ENCODE peak calls at places on chromosomes 1 and 21, in five cellular contexts. One of them, this sample, is unnamed.

GRCh38 chr1:178609015-178609414 is 96.1 kb downstream of the TEX35 start:
- DNase-seq in AG04450: peak
- DNase-seq in globus pallidus: no peak
- DNase-seq in memory B cell: no peak
- DNase-seq in stimulated activated CD4-positive, alpha-beta T cell treated with anti-CD3 and anti-CD28 coated beads, Interleukin-12 subunit alpha, Interleukin-12 subunit beta, amount 100 ng/mL, for 4 hours: no peak
- DNase-seq in this sample: no peak

GRCh38 chr1:193472838-193473398 is 286.5 kb upstream of the B3GALT2 start:
- DNase-seq in stimulated activated CD4-positive, alpha-beta T cell treated with anti-CD3 and anti-CD28 coated beads, Interleukin-12 subunit alpha, Interleukin-12 subunit beta, amount 100 ng/mL, for 4 hours: no peak
- DNase-seq in memory B cell: no peak
- DNase-seq in globus pallidus: no peak
- DNase-seq in AG04450: no peak
- DNase-seq in this sample: no peak

GRCh38 chr1:241343956-241344355 is 13.0 kb downstream of the RGS7 start:
- DNase-seq in stimulated activated CD4-positive, alpha-beta T cell treated with anti-CD3 and anti-CD28 coated beads, Interleukin-12 subunit alpha, Interleukin-12 subunit beta, amount 100 ng/mL, for 4 hours: no peak
- DNase-seq in memory B cell: no peak
- DNase-seq in AG04450: no peak
- DNase-seq in globus pallidus: no peak
- DNase-seq in this sample: no peak

GRCh38 chr21:45378258-45378966 is 26.6 kb upstream of the COL18A1 start:
- DNase-seq in memory B cell: no peak
- DNase-seq in globus pallidus: no peak
- DNase-seq in stimulated activated CD4-positive, alpha-beta T cell treated with anti-CD3 and anti-CD28 coated beads, Interleukin-12 subunit alpha, Interleukin-12 subunit beta, amount 100 ng/mL, for 4 hours: no peak
- DNase-seq in AG04450: peak
- DNase-seq in this sample: no peak

GRCh38 chr1:4549933-4550332 is 104.5 kb upstream of the AJAP1 start:
- DNase-seq in stimulated activated CD4-positive, alpha-beta T cell treated with anti-CD3 and anti-CD28 coated beads, Interleukin-12 subunit alpha, Interleukin-12 subunit beta, amount 100 ng/mL, for 4 hours: no peak
- DNase-seq in globus pallidus: no peak
- DNase-seq in memory B cell: no peak
- DNase-seq in AG04450: no peak
- DNase-seq in this sample: no peak

GRCh38 chr1:230328342-230329015 is 97.7 kb downstream of the PGBD5 start:
- DNase-seq in AG04450: no peak
- DNase-seq in memory B cell: no peak
- DNase-seq in globus pallidus: no peak
- DNase-seq in stimulated activated CD4-positive, alpha-beta T cell treated with anti-CD3 and anti-CD28 coated beads, Interleukin-12 subunit alpha, Interleukin-12 subunit beta, amount 100 ng/mL, for 4 hours: no peak
- DNase-seq in this sample: no peak

GRCh38 chr1:171180671-171181070 is 4.4 kb upstream of the FMO2 start:
- DNase-seq in AG04450: no peak
- DNase-seq in stimulated activated CD4-positive, alpha-beta T cell treated with anti-CD3 and anti-CD28 coated beads, Interleukin-12 subunit alpha, Interleukin-12 subunit beta, amount 100 ng/mL, for 4 hours: no peak
- DNase-seq in memory B cell: no peak
- DNase-seq in globus pallidus: no peak
- DNase-seq in this sample: no peak

GRCh38 chr1:46684670-46685069 is 13.0 kb downstream of the TEX38 start:
- DNase-seq in stimulated activated CD4-positive, alpha-beta T cell treated with anti-CD3 and anti-CD28 coated beads, Interleukin-12 subunit alpha, Interleukin-12 subunit beta, amount 100 ng/mL, for 4 hours: no peak
- DNase-seq in globus pallidus: no peak
- DNase-seq in AG04450: no peak
- DNase-seq in memory B cell: no peak
- DNase-seq in this sample: no peak

GRCh38 chr21:34129971-34130597 is 56.7 kb downstream of the MRPS6 start:
- DNase-seq in globus pallidus: peak
- DNase-seq in stimulated activated CD4-positive, alpha-beta T cell treated with anti-CD3 and anti-CD28 coated beads, Interleukin-12 subunit alpha, Interleukin-12 subunit beta, amount 100 ng/mL, for 4 hours: no peak
- DNase-seq in AG04450: no peak
- DNase-seq in memory B cell: no peak
- DNase-seq in this sample: no peak

GRCh38 chr1:158311066-158311465 is 20.3 kb downstream of the CD1B start:
- DNase-seq in AG04450: no peak
- DNase-seq in globus pallidus: no peak
- DNase-seq in stimulated activated CD4-positive, alpha-beta T cell treated with anti-CD3 and anti-CD28 coated beads, Interleukin-12 subunit alpha, Interleukin-12 subunit beta, amount 100 ng/mL, for 4 hours: no peak
- DNase-seq in memory B cell: no peak
- DNase-seq in this sample: no peak

GRCh38 chr1:24317081-24317480 is 2.1 kb upstream of the GRHL3 start:
- DNase-seq in stimulated activated CD4-positive, alpha-beta T cell treated with anti-CD3 and anti-CD28 coated beads, Interleukin-12 subunit alpha, Interleukin-12 subunit beta, amount 100 ng/mL, for 4 hours: no peak
- DNase-seq in AG04450: no peak
- DNase-seq in globus pallidus: no peak
- DNase-seq in memory B cell: no peak
- DNase-seq in this sample: no peak

GRCh38 chr1:42845866-42846256 is 552 bp upstream of the ZNF691 start:
- DNase-seq in stimulated activated CD4-positive, alpha-beta T cell treated with anti-CD3 and anti-CD28 coated beads, Interleukin-12 subunit alpha, Interleukin-12 subunit beta, amount 100 ng/mL, for 4 hours: no peak
- DNase-seq in memory B cell: no peak
- DNase-seq in AG04450: no peak
- DNase-seq in globus pallidus: no peak
- DNase-seq in this sample: no peak

GRCh38 chr1:10789392-10790154 is 6.9 kb downstream of the CASZ1 start:
- DNase-seq in globus pallidus: no peak
- DNase-seq in stimulated activated CD4-positive, alpha-beta T cell treated with anti-CD3 and anti-CD28 coated beads, Interleukin-12 subunit alpha, Interleukin-12 subunit beta, amount 100 ng/mL, for 4 hours: no peak
- DNase-seq in memory B cell: no peak
- DNase-seq in AG04450: no peak
- DNase-seq in this sample: no peak

GRCh38 chr1:244849189-244849866 is 13.9 kb downstream of the COX20 start:
- DNase-seq in AG04450: no peak
- DNase-seq in memory B cell: no peak
- DNase-seq in globus pallidus: no peak
- DNase-seq in stimulated activated CD4-positive, alpha-beta T cell treated with anti-CD3 and anti-CD28 coated beads, Interleukin-12 subunit alpha, Interleukin-12 subunit beta, amount 100 ng/mL, for 4 hours: no peak
- DNase-seq in this sample: no peak

GRCh38 chr1:233111731-233112130 is 161.3 kb downstream of the NTPCR start:
- DNase-seq in stimulated activated CD4-positive, alpha-beta T cell treated with anti-CD3 and anti-CD28 coated beads, Interleukin-12 subunit alpha, Interleukin-12 subunit beta, amount 100 ng/mL, for 4 hours: no peak
- DNase-seq in globus pallidus: no peak
- DNase-seq in memory B cell: no peak
- DNase-seq in AG04450: no peak
- DNase-seq in this sample: no peak

GRCh38 chr1:169098380-169098779 is 8.1 kb upstream of the ATP1B1 start:
- DNase-seq in memory B cell: no peak
- DNase-seq in AG04450: no peak
- DNase-seq in globus pallidus: no peak
- DNase-seq in stimulated activated CD4-positive, alpha-beta T cell treated with anti-CD3 and anti-CD28 coated beads, Interleukin-12 subunit alpha, Interleukin-12 subunit beta, amount 100 ng/mL, for 4 hours: no peak
- DNase-seq in this sample: no peak

GRCh38 chr21:34534522-34534921 is 22.5 kb upstream of the KCNE1 start:
- DNase-seq in globus pallidus: peak
- DNase-seq in AG04450: no peak
- DNase-seq in memory B cell: no peak
- DNase-seq in stimulated activated CD4-positive, alpha-beta T cell treated with anti-CD3 and anti-CD28 coated beads, Interleukin-12 subunit alpha, Interleukin-12 subunit beta, amount 100 ng/mL, for 4 hours: no peak
- DNase-seq in this sample: no peak

GRCh38 chr1:201653238-201653637 is 114.3 kb downstream of the NAV1 start:
- DNase-seq in stimulated activated CD4-positive, alpha-beta T cell treated with anti-CD3 and anti-CD28 coated beads, Interleukin-12 subunit alpha, Interleukin-12 subunit beta, amount 100 ng/mL, for 4 hours: no peak
- DNase-seq in memory B cell: no peak
- DNase-seq in AG04450: no peak
- DNase-seq in globus pallidus: no peak
- DNase-seq in this sample: no peak

GRCh38 chr1:193417945-193418744 is 231.7 kb upstream of the B3GALT2 start:
- DNase-seq in memory B cell: no peak
- DNase-seq in AG04450: no peak
- DNase-seq in stimulated activated CD4-positive, alpha-beta T cell treated with anti-CD3 and anti-CD28 coated beads, Interleukin-12 subunit alpha, Interleukin-12 subunit beta, amount 100 ng/mL, for 4 hours: no peak
- DNase-seq in globus pallidus: no peak
- DNase-seq in this sample: no peak

GRCh38 chr1:43284711-43285110 is 670 bp downstream of the C1orf210 start:
- DNase-seq in globus pallidus: no peak
- DNase-seq in AG04450: no peak
- DNase-seq in stimulated activated CD4-positive, alpha-beta T cell treated with anti-CD3 and anti-CD28 coated beads, Interleukin-12 subunit alpha, Interleukin-12 subunit beta, amount 100 ng/mL, for 4 hours: no peak
- DNase-seq in memory B cell: no peak
- DNase-seq in this sample: no peak

GRCh38 chr1:107091418-107091817 is 34.9 kb downstream of the PRMT6 start:
- DNase-seq in globus pallidus: no peak
- DNase-seq in memory B cell: no peak
- DNase-seq in stimulated activated CD4-positive, alpha-beta T cell treated with anti-CD3 and anti-CD28 coated beads, Interleukin-12 subunit alpha, Interleukin-12 subunit beta, amount 100 ng/mL, for 4 hours: no peak
- DNase-seq in AG04450: no peak
- DNase-seq in this sample: no peak

GRCh38 chr1:41919131-41919530 is 409 bp upstream of the HIVEP3 start:
- DNase-seq in globus pallidus: no peak
- DNase-seq in memory B cell: no peak
- DNase-seq in stimulated activated CD4-positive, alpha-beta T cell treated with anti-CD3 and anti-CD28 coated beads, Interleukin-12 subunit alpha, Interleukin-12 subunit beta, amount 100 ng/mL, for 4 hours: no peak
- DNase-seq in AG04450: no peak
- DNase-seq in this sample: no peak

GRCh38 chr1:214271174-214271858 is 9.6 kb upstream of the SMYD2 start:
- DNase-seq in stimulated activated CD4-positive, alpha-beta T cell treated with anti-CD3 and anti-CD28 coated beads, Interleukin-12 subunit alpha, Interleukin-12 subunit beta, amount 100 ng/mL, for 4 hours: no peak
- DNase-seq in memory B cell: no peak
- DNase-seq in AG04450: no peak
- DNase-seq in globus pallidus: no peak
- DNase-seq in this sample: no peak

GRCh38 chr1:39076127-39076798 is 50.1 kb downstream of the NDUFS5 start:
- DNase-seq in memory B cell: no peak
- DNase-seq in stimulated activated CD4-positive, alpha-beta T cell treated with anti-CD3 and anti-CD28 coated beads, Interleukin-12 subunit alpha, Interleukin-12 subunit beta, amount 100 ng/mL, for 4 hours: no peak
- DNase-seq in AG04450: no peak
- DNase-seq in globus pallidus: peak
- DNase-seq in this sample: no peak

GRCh38 chr1:172629638-172630037 is 29.3 kb upstream of the FASLG start:
- DNase-seq in globus pallidus: no peak
- DNase-seq in stimulated activated CD4-positive, alpha-beta T cell treated with anti-CD3 and anti-CD28 coated beads, Interleukin-12 subunit alpha, Interleukin-12 subunit beta, amount 100 ng/mL, for 4 hours: no peak
- DNase-seq in AG04450: no peak
- DNase-seq in memory B cell: no peak
- DNase-seq in this sample: no peak

GRCh38 chr1:112359961-112360767 is 35.9 kb upstream of the CTTNBP2NL start:
- DNase-seq in memory B cell: no peak
- DNase-seq in AG04450: peak
- DNase-seq in globus pallidus: no peak
- DNase-seq in stimulated activated CD4-positive, alpha-beta T cell treated with anti-CD3 and anti-CD28 coated beads, Interleukin-12 subunit alpha, Interleukin-12 subunit beta, amount 100 ng/mL, for 4 hours: no peak
- DNase-seq in this sample: no peak

GRCh38 chr1:113199718-113200455 is 126.9 kb downstream of the LRIG2 start:
- DNase-seq in globus pallidus: no peak
- DNase-seq in AG04450: no peak
- DNase-seq in memory B cell: no peak
- DNase-seq in stimulated activated CD4-positive, alpha-beta T cell treated with anti-CD3 and anti-CD28 coated beads, Interleukin-12 subunit alpha, Interleukin-12 subunit beta, amount 100 ng/mL, for 4 hours: no peak
- DNase-seq in this sample: no peak